ENCODE peak calls at places on chromosomes 11 and 22, in ten cellular contexts. One of them, this sample, is unnamed.

GRCh38 chr11:12979928-12980689 is 29.0 kb upstream of the RASSF10 start:
- DNase-seq in IMR-90: no peak
- DNase-seq in body of pancreas: no peak
- DNase-seq in ovary: no peak
- DNase-seq in tibial nerve: no peak
- DNase-seq in adrenal gland: no peak
- DNase-seq in stomach: no peak
- DNase-seq in A549: no peak
- DNase-seq in lower leg skin: no peak
- DNase-seq in heart left ventricle: no peak
- DNase-seq in this sample: no peak

GRCh38 chr11:84865257-84865656 is 761.9 kb downstream of the DLG2 start:
- DNase-seq in heart left ventricle: no peak
- DNase-seq in stomach: no peak
- DNase-seq in lower leg skin: no peak
- DNase-seq in adrenal gland: no peak
- DNase-seq in A549: no peak
- DNase-seq in ovary: no peak
- DNase-seq in IMR-90: no peak
- DNase-seq in tibial nerve: no peak
- DNase-seq in body of pancreas: no peak
- DNase-seq in this sample: no peak

GRCh38 chr11:44608654-44609027 is 43.2 kb downstream of the CD82 start:
- DNase-seq in adrenal gland: no peak
- DNase-seq in heart left ventricle: no peak
- DNase-seq in A549: no peak
- DNase-seq in lower leg skin: no peak
- DNase-seq in body of pancreas: no peak
- DNase-seq in stomach: no peak
- DNase-seq in ovary: no peak
- DNase-seq in IMR-90: no peak
- DNase-seq in tibial nerve: no peak
- DNase-seq in this sample: no peak

GRCh38 chr11:22822204-22822603 is 7.4 kb downstream of the SVIP start:
- DNase-seq in body of pancreas: no peak
- DNase-seq in stomach: no peak
- DNase-seq in lower leg skin: no peak
- DNase-seq in ovary: no peak
- DNase-seq in adrenal gland: no peak
- DNase-seq in IMR-90: no peak
- DNase-seq in A549: no peak
- DNase-seq in heart left ventricle: no peak
- DNase-seq in tibial nerve: no peak
- DNase-seq in this sample: no peak

GRCh38 chr11:68835749-68836148 is 6.0 kb downstream of the CPT1A start:
- DNase-seq in body of pancreas: no peak
- DNase-seq in adrenal gland: no peak
- DNase-seq in A549: no peak
- DNase-seq in tibial nerve: no peak
- DNase-seq in heart left ventricle: no peak
- DNase-seq in ovary: no peak
- DNase-seq in IMR-90: no peak
- DNase-seq in stomach: peak
- DNase-seq in lower leg skin: no peak
- DNase-seq in this sample: no peak

GRCh38 chr11:121420398-121420797 is 31.7 kb upstream of the SORL1 start:
- DNase-seq in ovary: no peak
- DNase-seq in body of pancreas: no peak
- DNase-seq in adrenal gland: no peak
- DNase-seq in A549: no peak
- DNase-seq in tibial nerve: no peak
- DNase-seq in stomach: no peak
- DNase-seq in heart left ventricle: no peak
- DNase-seq in lower leg skin: no peak
- DNase-seq in IMR-90: no peak
- DNase-seq in this sample: no peak

GRCh38 chr22:36546092-36546804 is 17.3 kb upstream of the EIF3D start:
- DNase-seq in A549: peak
- DNase-seq in lower leg skin: no peak
- DNase-seq in body of pancreas: peak
- DNase-seq in adrenal gland: peak
- DNase-seq in tibial nerve: no peak
- DNase-seq in heart left ventricle: peak
- DNase-seq in stomach: no peak
- DNase-seq in ovary: no peak
- DNase-seq in IMR-90: peak
- DNase-seq in this sample: no peak

GRCh38 chr11:118258410-118258809 is 5.7 kb downstream of the MPZL2 start:
- DNase-seq in body of pancreas: no peak
- DNase-seq in A549: no peak
- DNase-seq in stomach: no peak
- DNase-seq in adrenal gland: no peak
- DNase-seq in lower leg skin: no peak
- DNase-seq in ovary: no peak
- DNase-seq in IMR-90: no peak
- DNase-seq in heart left ventricle: no peak
- DNase-seq in tibial nerve: no peak
- DNase-seq in this sample: no peak

GRCh38 chr22:44988671-44989070 is 21.1 kb downstream of the PHF21B start:
- DNase-seq in adrenal gland: no peak
- DNase-seq in lower leg skin: no peak
- DNase-seq in body of pancreas: no peak
- DNase-seq in IMR-90: no peak
- DNase-seq in tibial nerve: no peak
- DNase-seq in ovary: no peak
- DNase-seq in A549: no peak
- DNase-seq in stomach: no peak
- DNase-seq in heart left ventricle: no peak
- DNase-seq in this sample: no peak

GRCh38 chr11:133966924-133967598 is 10.3 kb upstream of the IGSF9B start:
- DNase-seq in stomach: peak
- DNase-seq in adrenal gland: peak
- DNase-seq in lower leg skin: no peak
- DNase-seq in body of pancreas: peak
- DNase-seq in tibial nerve: no peak
- DNase-seq in heart left ventricle: peak
- DNase-seq in IMR-90: no peak
- DNase-seq in A549: peak
- DNase-seq in ovary: no peak
- DNase-seq in this sample: peak

GRCh38 chr22:25475554-25476022 is 88.9 kb upstream of the GRK3 start:
- DNase-seq in A549: no peak
- DNase-seq in IMR-90: peak
- DNase-seq in heart left ventricle: peak
- DNase-seq in body of pancreas: no peak
- DNase-seq in tibial nerve: no peak
- DNase-seq in stomach: no peak
- DNase-seq in ovary: no peak
- DNase-seq in lower leg skin: no peak
- DNase-seq in adrenal gland: peak
- DNase-seq in this sample: no peak

GRCh38 chr11:97683733-97684132 is 1293.9 kb downstream of the JRKL start:
- DNase-seq in adrenal gland: no peak
- DNase-seq in A549: no peak
- DNase-seq in heart left ventricle: no peak
- DNase-seq in IMR-90: no peak
- DNase-seq in tibial nerve: no peak
- DNase-seq in ovary: no peak
- DNase-seq in body of pancreas: no peak
- DNase-seq in stomach: no peak
- DNase-seq in lower leg skin: no peak
- DNase-seq in this sample: no peak

GRCh38 chr11:43770173-43770572 is 89.6 kb downstream of the HSD17B12 start:
- DNase-seq in heart left ventricle: no peak
- DNase-seq in tibial nerve: no peak
- DNase-seq in A549: no peak
- DNase-seq in lower leg skin: no peak
- DNase-seq in body of pancreas: no peak
- DNase-seq in stomach: no peak
- DNase-seq in ovary: no peak
- DNase-seq in IMR-90: no peak
- DNase-seq in adrenal gland: no peak
- DNase-seq in this sample: no peak

GRCh38 chr11:6604081-6604626 is 580 bp downstream of the ILK start:
- DNase-seq in heart left ventricle: peak
- DNase-seq in body of pancreas: peak
- DNase-seq in tibial nerve: peak
- DNase-seq in stomach: peak
- DNase-seq in ovary: peak
- DNase-seq in lower leg skin: peak
- DNase-seq in IMR-90: peak
- DNase-seq in A549: peak
- DNase-seq in adrenal gland: peak
- DNase-seq in this sample: peak

DNA sequence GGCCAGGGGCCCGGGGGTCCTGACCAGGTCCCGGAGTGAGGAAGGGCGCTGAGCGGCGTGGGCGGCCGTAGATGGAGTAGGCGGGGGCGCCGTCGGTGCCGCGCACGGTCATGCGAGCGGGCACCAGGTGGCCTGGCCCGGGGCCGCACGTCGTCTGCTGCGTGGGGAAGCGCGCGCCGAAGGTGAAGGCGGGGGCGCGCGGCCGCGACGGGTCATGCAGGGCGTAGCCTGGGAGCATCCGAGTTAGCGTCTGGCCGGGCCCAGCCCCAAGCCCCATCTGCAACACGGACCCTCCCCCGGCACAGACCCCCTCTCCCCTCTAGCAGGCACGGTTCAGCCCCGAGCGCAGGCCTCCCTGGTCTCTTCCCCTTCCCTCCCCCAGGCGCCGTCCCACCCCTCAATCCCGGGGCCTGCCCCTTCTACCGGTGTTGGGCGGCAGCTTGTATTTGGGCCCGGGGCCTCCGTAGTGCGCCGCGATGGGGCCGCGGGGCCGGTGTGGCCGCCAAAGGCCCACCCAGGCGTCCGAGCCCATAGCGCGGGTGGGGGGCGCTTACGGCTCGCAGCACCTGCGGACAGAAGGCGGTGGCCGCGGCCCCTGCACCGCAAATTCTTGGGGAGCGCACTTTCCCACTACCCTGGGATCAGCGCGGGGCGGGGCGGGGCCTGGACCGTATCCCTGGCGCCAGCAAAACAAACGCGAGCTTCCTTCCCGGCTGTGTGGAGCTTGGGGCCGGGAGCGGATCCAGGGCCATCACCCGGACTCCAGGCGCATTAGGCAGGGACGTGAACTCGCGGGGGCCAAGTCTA is 1.9 kb upstream of the TYMP start:
- DNase-seq in ovary: peak
- DNase-seq in lower leg skin: peak
- DNase-seq in adrenal gland: peak
- DNase-seq in body of pancreas: peak
- DNase-seq in IMR-90: peak
- DNase-seq in heart left ventricle: peak
- DNase-seq in A549: no peak
- DNase-seq in tibial nerve: peak
- DNase-seq in stomach: peak
- DNase-seq in this sample: peak
- TF ChIP-seq POLR2A in ovary: no peak
- TF ChIP-seq POLR2A in lower leg skin: no peak
- TF ChIP-seq POLR2A in adrenal gland: no peak
- TF ChIP-seq POLR2A in body of pancreas: peak
- TF ChIP-seq POLR2A in IMR-90: no peak
- TF ChIP-seq POLR2A in heart left ventricle: no peak
- TF ChIP-seq POLR2A in A549: peak
- TF ChIP-seq POLR2A in tibial nerve: no peak
- TF ChIP-seq POLR2A in stomach: no peak
- TF ChIP-seq POLR2A in this sample: peak

DNA sequence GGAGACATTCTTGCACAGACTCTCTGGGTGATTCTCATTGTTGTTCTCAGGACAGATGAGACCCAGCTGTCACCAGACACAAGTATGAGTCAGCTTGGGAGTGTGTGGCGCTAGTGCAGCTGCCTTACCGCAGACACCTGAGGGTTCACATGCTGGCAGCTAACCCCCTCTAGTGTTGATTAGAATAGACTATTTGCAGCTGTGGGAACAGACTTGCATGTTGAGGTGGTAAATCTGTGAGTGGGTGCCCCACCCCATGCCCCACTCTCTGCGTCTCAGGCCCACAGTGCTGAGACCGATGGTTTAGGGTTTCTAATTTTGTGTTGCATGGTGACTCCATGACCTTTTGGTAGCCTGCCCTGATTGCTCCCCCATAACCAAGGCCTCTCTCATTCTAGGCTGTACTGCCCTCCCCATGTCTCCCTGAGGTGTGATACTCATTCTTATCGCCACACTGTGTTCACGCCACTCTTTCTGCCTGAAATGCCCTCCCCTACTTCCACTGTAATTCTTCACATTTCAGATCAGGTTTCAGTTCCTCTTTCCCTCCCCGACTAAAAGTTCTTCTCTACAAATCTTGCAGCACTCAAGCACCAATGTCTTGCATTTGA is 73.7 kb upstream of the KIRREL3 start:
- DNase-seq in IMR-90: peak
- DNase-seq in ovary: no peak
- DNase-seq in body of pancreas: peak
- DNase-seq in tibial nerve: no peak
- DNase-seq in adrenal gland: no peak
- DNase-seq in A549: peak
- DNase-seq in stomach: no peak
- DNase-seq in heart left ventricle: no peak
- DNase-seq in lower leg skin: no peak
- DNase-seq in this sample: no peak
- TF ChIP-seq CTCF in IMR-90: peak
- TF ChIP-seq CTCF in ovary: no peak
- TF ChIP-seq CTCF in body of pancreas: peak
- TF ChIP-seq CTCF in tibial nerve: no peak
- TF ChIP-seq CTCF in adrenal gland: peak
- TF ChIP-seq CTCF in A549: peak
- TF ChIP-seq CTCF in stomach: no peak
- TF ChIP-seq CTCF in heart left ventricle: no peak
- TF ChIP-seq CTCF in lower leg skin: no peak
- TF ChIP-seq CTCF in this sample: no peak

GRCh38 chr11:101914737-101915426 is at the start of gene CEP126:
- DNase-seq in IMR-90: peak
- DNase-seq in stomach: peak
- DNase-seq in ovary: peak
- DNase-seq in body of pancreas: peak
- DNase-seq in adrenal gland: peak
- DNase-seq in tibial nerve: peak
- DNase-seq in A549: peak
- DNase-seq in heart left ventricle: peak
- DNase-seq in lower leg skin: peak
- DNase-seq in this sample: peak
- TF ChIP-seq POLR2A in IMR-90: peak
- TF ChIP-seq POLR2A in stomach: no peak
- TF ChIP-seq POLR2A in ovary: peak
- TF ChIP-seq POLR2A in body of pancreas: peak
- TF ChIP-seq POLR2A in adrenal gland: peak
- TF ChIP-seq POLR2A in tibial nerve: peak
- TF ChIP-seq POLR2A in A549: peak
- TF ChIP-seq POLR2A in heart left ventricle: no peak
- TF ChIP-seq POLR2A in lower leg skin: no peak
- TF ChIP-seq POLR2A in this sample: peak

DNA sequence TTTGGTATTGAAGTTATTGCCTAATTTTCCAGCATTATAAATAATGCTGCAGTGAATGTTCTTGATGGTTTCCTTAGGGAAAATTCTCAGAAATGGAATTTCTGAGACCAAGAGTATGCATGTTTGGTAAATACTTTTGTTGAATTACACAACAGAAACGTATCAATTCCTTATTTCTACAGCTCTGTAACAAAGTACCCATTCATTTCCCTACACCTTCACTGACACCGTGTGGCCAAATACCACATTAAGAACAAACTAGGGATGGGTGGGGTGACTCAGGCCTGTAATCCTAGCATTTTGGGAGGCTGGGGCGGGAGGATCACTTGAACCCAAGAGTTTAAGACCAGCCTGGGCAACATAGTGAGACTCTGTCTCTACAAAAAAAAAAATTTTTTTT is 21.8 kb downstream of the MCAM start:
- DNase-seq in adrenal gland: no peak
- DNase-seq in A549: no peak
- DNase-seq in ovary: no peak
- DNase-seq in IMR-90: no peak
- DNase-seq in tibial nerve: no peak
- DNase-seq in body of pancreas: no peak
- DNase-seq in heart left ventricle: no peak
- DNase-seq in stomach: no peak
- DNase-seq in lower leg skin: no peak
- DNase-seq in this sample: no peak
- TF ChIP-seq CTCF in adrenal gland: no peak
- TF ChIP-seq CTCF in A549: no peak
- TF ChIP-seq CTCF in ovary: no peak
- TF ChIP-seq CTCF in IMR-90: no peak
- TF ChIP-seq CTCF in tibial nerve: no peak
- TF ChIP-seq CTCF in body of pancreas: no peak
- TF ChIP-seq CTCF in heart left ventricle: no peak
- TF ChIP-seq CTCF in stomach: no peak
- TF ChIP-seq CTCF in lower leg skin: no peak
- TF ChIP-seq CTCF in this sample: no peak